ENCODE peak calls at places on chromosomes 11 and 22, in eight cellular contexts. One of them, this sample, is unnamed.

GRCh38 chr11:102226702-102227101 is 90.6 kb upstream of the BIRC3 start:
- DNase-seq in suprapubic skin: no peak
- DNase-seq in K562: no peak
- DNase-seq in HCT116: no peak
- DNase-seq in GM12878: no peak
- DNase-seq in breast epithelium: no peak
- DNase-seq in stomach: no peak
- DNase-seq in GM23338: no peak
- DNase-seq in this sample: no peak

GRCh38 chr11:130514851-130515250 is 66.4 kb downstream of the ADAMTS15 start:
- DNase-seq in GM12878: no peak
- DNase-seq in suprapubic skin: no peak
- DNase-seq in stomach: no peak
- DNase-seq in GM23338: no peak
- DNase-seq in K562: no peak
- DNase-seq in breast epithelium: no peak
- DNase-seq in HCT116: no peak
- DNase-seq in this sample: no peak

GRCh38 chr22:19941365-19942070 is at the start of the genes COMT and TXNRD2:
- DNase-seq in K562: peak; percentile 100
- DNase-seq in stomach: peak; percentile 81
- DNase-seq in HCT116: no peak
- DNase-seq in suprapubic skin: peak; percentile 80
- DNase-seq in breast epithelium: peak; percentile 71
- DNase-seq in GM12878: no peak
- DNase-seq in GM23338: peak; percentile 70
- DNase-seq in this sample: no peak

GRCh38 chr11:68043349-68044144 is 4.7 kb downstream of the TCIRG1 start:
- DNase-seq in K562: peak; percentile 93
- DNase-seq in GM12878: no peak
- DNase-seq in stomach: no peak
- DNase-seq in HCT116: no peak
- DNase-seq in breast epithelium: no peak
- DNase-seq in GM23338: no peak
- DNase-seq in suprapubic skin: peak; percentile 73
- DNase-seq in this sample: no peak

GRCh38 chr11:100812517-100812916 is 125.4 kb downstream of the ARHGAP42 start:
- DNase-seq in suprapubic skin: no peak
- DNase-seq in stomach: no peak
- DNase-seq in GM12878: no peak
- DNase-seq in K562: no peak
- DNase-seq in HCT116: no peak
- DNase-seq in breast epithelium: no peak
- DNase-seq in GM23338: no peak
- DNase-seq in this sample: no peak

GRCh38 chr22:25114369-25115362 is 85.0 kb upstream of the CRYBB3 start:
- DNase-seq in GM12878: no peak
- DNase-seq in K562: no peak
- DNase-seq in stomach: no peak
- DNase-seq in suprapubic skin: no peak
- DNase-seq in GM23338: no peak
- DNase-seq in breast epithelium: no peak
- DNase-seq in HCT116: no peak
- DNase-seq in this sample: no peak

GRCh38 chr11:105144887-105145286 is 5.3 kb upstream of the CARD18 start:
- DNase-seq in K562: no peak
- DNase-seq in stomach: no peak
- DNase-seq in suprapubic skin: no peak
- DNase-seq in GM23338: no peak
- DNase-seq in GM12878: no peak
- DNase-seq in HCT116: peak; percentile 13
- DNase-seq in breast epithelium: no peak
- DNase-seq in this sample: peak; percentile 6

GRCh38 chr11:21414928-21415327 is 745.5 kb downstream of the NELL1 start:
- DNase-seq in GM12878: no peak
- DNase-seq in GM23338: no peak
- DNase-seq in HCT116: no peak
- DNase-seq in breast epithelium: no peak
- DNase-seq in K562: no peak
- DNase-seq in suprapubic skin: no peak
- DNase-seq in stomach: no peak
- DNase-seq in this sample: no peak

GRCh38 chr11:63536669-63537292 is at the start of gene PLAAT4:
- DNase-seq in breast epithelium: no peak
- DNase-seq in HCT116: no peak
- DNase-seq in GM12878: peak; percentile 45
- DNase-seq in suprapubic skin: no peak
- DNase-seq in GM23338: no peak
- DNase-seq in K562: no peak
- DNase-seq in stomach: peak; percentile 54
- DNase-seq in this sample: no peak

GRCh38 chr11:134950692-134951304 is 538.8 kb upstream of the B3GAT1 start:
- DNase-seq in stomach: no peak
- DNase-seq in HCT116: no peak
- DNase-seq in breast epithelium: no peak
- DNase-seq in suprapubic skin: no peak
- DNase-seq in GM23338: no peak
- DNase-seq in GM12878: no peak
- DNase-seq in K562: no peak
- DNase-seq in this sample: no peak

DNA sequence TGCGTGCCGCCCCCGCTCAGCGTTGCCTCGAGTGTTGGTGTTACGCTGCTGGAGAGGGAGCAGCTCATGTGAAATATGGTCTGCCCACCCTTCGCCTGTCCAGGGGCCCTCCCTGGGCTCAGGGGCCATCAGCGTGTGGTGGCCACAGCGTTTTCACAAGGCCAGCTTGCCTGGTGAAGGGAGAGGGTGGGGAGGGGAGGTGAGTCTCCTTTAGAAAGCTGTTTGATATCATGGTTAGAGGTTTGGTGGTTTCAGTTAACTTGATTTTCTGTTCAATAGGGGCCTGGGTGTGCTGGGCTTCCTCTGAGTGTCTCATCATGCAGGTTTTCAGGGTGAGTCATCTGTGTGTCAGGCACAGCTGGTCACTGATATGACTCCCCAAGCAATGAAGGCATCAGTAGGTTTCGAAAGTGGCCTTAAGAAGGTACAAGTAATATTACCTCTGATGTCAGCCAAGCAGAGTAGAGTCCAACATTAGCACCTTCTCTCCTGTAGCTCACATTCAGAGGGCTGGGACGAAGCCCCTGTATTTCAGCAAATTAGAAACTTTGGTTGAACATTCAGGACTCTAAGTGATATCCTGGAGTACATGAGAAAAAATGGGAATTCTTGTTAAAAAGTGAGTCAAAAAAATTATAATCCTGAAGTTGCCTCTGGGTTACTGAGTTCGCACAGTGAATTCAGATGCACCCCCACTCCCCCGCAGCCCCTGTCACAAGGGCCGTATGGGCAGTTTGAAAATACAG is 172.5 kb downstream of the TBC1D22A start:
- DNase-seq in stomach: no peak
- DNase-seq in suprapubic skin: no peak
- DNase-seq in GM12878: peak; percentile 17
- DNase-seq in K562: peak; percentile 53
- DNase-seq in breast epithelium: no peak
- DNase-seq in HCT116: peak; percentile 76
- DNase-seq in GM23338: no peak
- DNase-seq in this sample: no peak
- TF ChIP-seq POLR2AphosphoS5 in stomach: no peak
- TF ChIP-seq POLR2AphosphoS5 in suprapubic skin: no peak
- TF ChIP-seq POLR2AphosphoS5 in GM12878: no peak
- TF ChIP-seq POLR2AphosphoS5 in K562: peak; percentile 60
- TF ChIP-seq POLR2AphosphoS5 in breast epithelium: no peak
- TF ChIP-seq POLR2AphosphoS5 in HCT116: no peak
- TF ChIP-seq POLR2AphosphoS5 in GM23338: no peak
- TF ChIP-seq POLR2AphosphoS5 in this sample: no peak

GRCh38 chr22:50446708-50447575 is 27.9 kb downstream of the SBF1 start:
- DNase-seq in stomach: peak; percentile 44
- DNase-seq in suprapubic skin: no peak
- DNase-seq in K562: no peak
- DNase-seq in breast epithelium: no peak
- DNase-seq in GM12878: no peak
- DNase-seq in GM23338: no peak
- DNase-seq in HCT116: no peak
- DNase-seq in this sample: no peak

GRCh38 chr22:50444663-50445062 is 30.2 kb downstream of the SBF1 start:
- DNase-seq in HCT116: peak; percentile 6
- DNase-seq in GM12878: no peak
- DNase-seq in suprapubic skin: no peak
- DNase-seq in GM23338: no peak
- DNase-seq in K562: no peak
- DNase-seq in breast epithelium: no peak
- DNase-seq in stomach: peak; percentile 84
- DNase-seq in this sample: no peak

GRCh38 chr22:50443801-50444625 is 30.8 kb downstream of the SBF1 start:
- DNase-seq in breast epithelium: no peak
- DNase-seq in stomach: no peak
- DNase-seq in HCT116: no peak
- DNase-seq in GM12878: no peak
- DNase-seq in GM23338: no peak
- DNase-seq in suprapubic skin: no peak
- DNase-seq in K562: no peak
- DNase-seq in this sample: no peak

GRCh38 chr22:50445880-50446707 is 28.7 kb downstream of the SBF1 start:
- DNase-seq in suprapubic skin: no peak
- DNase-seq in HCT116: no peak
- DNase-seq in GM12878: no peak
- DNase-seq in K562: no peak
- DNase-seq in stomach: no peak
- DNase-seq in GM23338: no peak
- DNase-seq in breast epithelium: no peak
- DNase-seq in this sample: no peak

GRCh38 chr22:50445071-50445879 is 29.6 kb downstream of the SBF1 start:
- DNase-seq in HCT116: no peak
- DNase-seq in K562: peak; percentile 24
- DNase-seq in suprapubic skin: no peak
- DNase-seq in breast epithelium: no peak
- DNase-seq in GM12878: no peak
- DNase-seq in stomach: peak; percentile 56
- DNase-seq in GM23338: peak; percentile 32
- DNase-seq in this sample: no peak
- H3K27ac ChIP-seq in HCT116: no peak overlapping the region
- H3K27ac ChIP-seq in K562: no peak overlapping the region
- H3K27ac ChIP-seq in suprapubic skin: no peak overlapping the region
- H3K27ac ChIP-seq in breast epithelium: peak overlapping the region; percentile 25
- H3K27ac ChIP-seq in GM12878: no peak overlapping the region
- H3K27ac ChIP-seq in stomach: peak overlapping the region; percentile 78
- H3K27ac ChIP-seq in GM23338: no peak overlapping the region
- H3K27ac ChIP-seq in this sample: peak overlapping the region; percentile 3

DNA sequence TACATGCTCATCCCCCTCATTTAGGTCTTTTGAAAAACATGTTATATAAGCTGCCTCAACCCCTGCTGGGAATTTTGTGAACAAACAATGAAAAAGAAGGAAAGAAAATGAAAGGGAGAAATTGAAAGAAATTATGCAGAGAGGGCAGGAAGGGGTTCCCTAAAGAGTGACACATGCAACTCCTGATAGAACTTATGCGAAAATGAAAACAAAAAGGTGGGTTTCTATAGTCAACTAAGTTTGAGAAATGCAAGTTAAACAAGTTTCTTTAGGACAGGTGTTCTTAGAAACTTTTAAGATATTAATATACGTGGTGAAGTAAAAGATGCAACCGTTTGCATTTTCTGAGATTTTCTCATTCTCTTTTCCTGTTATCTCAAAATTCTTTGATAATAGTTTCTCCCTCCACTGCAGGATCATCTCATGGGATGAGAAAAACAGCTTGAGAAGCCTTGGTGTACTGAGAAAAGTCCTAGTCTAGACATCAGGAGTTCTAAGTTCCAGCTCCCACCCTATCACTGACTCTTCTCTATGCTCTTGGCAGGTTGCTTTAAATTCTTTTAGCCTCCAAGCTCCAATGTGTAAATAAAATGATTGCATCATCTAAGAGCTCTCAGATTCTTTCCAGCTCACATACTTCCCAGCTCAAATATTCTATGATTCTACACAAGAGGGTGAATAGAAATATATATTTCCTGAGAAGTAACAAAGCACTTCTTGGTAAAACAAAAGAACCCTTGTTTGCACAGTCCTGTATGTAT is 109.2 kb downstream of the FAM76B start:
- DNase-seq in GM12878: no peak
- DNase-seq in GM23338: peak; percentile 6
- DNase-seq in stomach: no peak
- DNase-seq in HCT116: no peak
- DNase-seq in breast epithelium: no peak
- DNase-seq in suprapubic skin: no peak
- DNase-seq in K562: no peak
- DNase-seq in this sample: no peak
- TF ChIP-seq POLR2AphosphoS5 in GM12878: no peak
- TF ChIP-seq POLR2AphosphoS5 in GM23338: no peak
- TF ChIP-seq POLR2AphosphoS5 in stomach: no peak
- TF ChIP-seq POLR2AphosphoS5 in HCT116: no peak
- TF ChIP-seq POLR2AphosphoS5 in breast epithelium: no peak
- TF ChIP-seq POLR2AphosphoS5 in suprapubic skin: no peak
- TF ChIP-seq POLR2AphosphoS5 in K562: no peak
- TF ChIP-seq POLR2AphosphoS5 in this sample: no peak

GRCh38 chr11:8013833-8014232 is 26.7 kb downstream of the EIF3F start:
- DNase-seq in HCT116: no peak
- DNase-seq in suprapubic skin: no peak
- DNase-seq in K562: no peak
- DNase-seq in GM23338: no peak
- DNase-seq in GM12878: no peak
- DNase-seq in breast epithelium: no peak
- DNase-seq in stomach: no peak
- DNase-seq in this sample: no peak

GRCh38 chr11:8017071-8017470 is 29.9 kb downstream of the EIF3F start:
- DNase-seq in HCT116: no peak
- DNase-seq in GM23338: no peak
- DNase-seq in GM12878: no peak
- DNase-seq in breast epithelium: no peak
- DNase-seq in K562: no peak
- DNase-seq in suprapubic skin: no peak
- DNase-seq in stomach: peak; percentile 14
- DNase-seq in this sample: no peak

GRCh38 chr11:8017894-8018741 is 31.0 kb downstream of the EIF3F start:
- DNase-seq in HCT116: no peak
- DNase-seq in stomach: no peak
- DNase-seq in breast epithelium: no peak
- DNase-seq in K562: no peak
- DNase-seq in suprapubic skin: no peak
- DNase-seq in GM23338: peak; percentile 43
- DNase-seq in GM12878: no peak
- DNase-seq in this sample: no peak

GRCh38 chr11:8016396-8016949 is 29.3 kb downstream of the EIF3F start:
- DNase-seq in K562: no peak
- DNase-seq in breast epithelium: no peak
- DNase-seq in suprapubic skin: peak; percentile 5
- DNase-seq in GM23338: peak; percentile 81
- DNase-seq in stomach: no peak
- DNase-seq in GM12878: no peak
- DNase-seq in HCT116: no peak
- DNase-seq in this sample: no peak

DNA sequence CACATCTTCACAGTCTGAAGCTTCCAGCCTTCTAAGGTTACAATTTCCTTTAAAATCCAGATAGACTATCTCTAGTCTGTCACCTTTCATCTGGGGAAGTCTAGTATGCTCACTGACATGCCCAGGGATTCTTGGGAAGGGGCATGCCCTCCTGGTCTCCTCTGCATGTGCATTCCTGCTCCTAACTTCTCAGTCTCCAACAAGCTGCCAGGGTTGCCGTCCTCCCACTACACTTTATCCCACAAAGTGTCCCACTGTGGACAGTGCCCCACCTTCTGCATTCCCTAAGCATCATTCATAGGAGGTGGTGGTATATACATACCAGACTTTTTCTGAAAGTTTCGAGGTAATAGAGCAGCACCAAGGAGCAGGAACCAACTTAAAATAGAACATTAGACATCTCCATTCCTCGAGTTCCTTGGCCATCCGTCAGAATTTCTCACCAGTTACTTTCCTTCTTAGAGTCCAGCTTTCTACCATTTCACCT is 28.7 kb downstream of the EIF3F start:
- DNase-seq in stomach: no peak
- DNase-seq in K562: no peak
- DNase-seq in GM23338: no peak
- DNase-seq in HCT116: no peak
- DNase-seq in GM12878: no peak
- DNase-seq in breast epithelium: no peak
- DNase-seq in suprapubic skin: no peak
- DNase-seq in this sample: no peak
- H3K27ac ChIP-seq in stomach: no peak overlapping the region
- H3K27ac ChIP-seq in K562: no peak overlapping the region
- H3K27ac ChIP-seq in GM23338: no peak overlapping the region
- H3K27ac ChIP-seq in HCT116: no peak overlapping the region
- H3K27ac ChIP-seq in GM12878: no peak overlapping the region
- H3K27ac ChIP-seq in breast epithelium: no peak overlapping the region
- H3K27ac ChIP-seq in suprapubic skin: no peak overlapping the region
- H3K27ac ChIP-seq in this sample: no peak overlapping the region

This sample was measured in SK-N-MC.